ENCODE peak calls at places on chromosomes 7 and 10, in six cellular contexts. X is stimulated activated CD4-positive, alpha-beta T cell treated with anti-CD3 and anti-CD28 coated beads, TNF-alpha, amount 100 ng/mL, for 48 hours; P is central memory CD4-positive, alpha-beta T cell; U is substantia nigra; J is retina; Y is activated naive CD8-positive, alpha-beta T cell treated with anti-CD3 and anti-CD28 coated beads, Interleukin-2, amount 50 U/mL, for 24 hours. Z is an unnamed sample.
A peak's percentile ranks its signal among the peaks of the same experiment; 100 is the strongest.

GRCh38 chr10:131860806-131861440 is 39.9 kb upstream of the PPP2R2D start:
- DNase-seq in X (no peak), P (no peak), U (no peak), J (no peak), Y (no peak), Z (no peak)

GRCh38 chr10:51246156-51246555 is 171.9 kb downstream of the PRKG1 start:
- DNase-seq in X (no peak), P (no peak), U (no peak), J (no peak), Y (no peak), Z (no peak)

GRCh38 chr7:74023037-74023436 is 4.9 kb upstream of the ELN start:
- DNase-seq in X (no peak), P (no peak), U (no peak), J (no peak), Y (no peak), Z (no peak)

GRCh38 chr7:844514-844913 is 12.2 kb downstream of the SUN1 start:
- DNase-seq in X (no peak), P (no peak), U (no peak), J (no peak), Y (no peak), Z (no peak)

GRCh38 chr10:5555881-5556280 is 31.1 kb downstream of the CALML3 start:
- DNase-seq in X (no peak), P (no peak), U (no peak), J (no peak), Y (no peak), Z (no peak)

GRCh38 chr7:149422065-149422913 is 38.6 kb downstream of the ZNF777 start:
- DNase-seq in X (peak; percentile 53), P (peak; percentile 73), U (no peak), J (peak; percentile 87), Y (peak; percentile 76), Z (peak; percentile 20)

GRCh38 chr7:33072471-33072870 is 9.9 kb upstream of the NT5C3A start:
- DNase-seq in X (no peak), P (no peak), U (no peak), J (no peak), Y (no peak), Z (no peak)

GRCh38 chr10:69515699-69516547 is 57.3 kb downstream of the NEUROG3 start:
- DNase-seq in X (peak; percentile 55), P (peak; percentile 70), U (no peak), J (peak; percentile 88), Y (peak; percentile 81), Z (peak; percentile 18)

Z was measured in NCI-H1048.